ENCODE peak calls at places on chromosomes 11 and 22, in four cellular contexts. One of them, this sample, is unnamed.

GRCh38 chr11:62578541-62578940 is 4.8 kb upstream of the EEF1G start:
- DNase-seq in GM12891: no peak
- DNase-seq in GM12878: no peak
- DNase-seq in K562: no peak
- DNase-seq in this sample: no peak

GRCh38 chr11:70471254-70471653 is 72.9 kb downstream of the CTTN start:
- DNase-seq in GM12891: peak
- DNase-seq in GM12878: no peak
- DNase-seq in K562: peak
- DNase-seq in this sample: peak

GRCh38 chr11:34086554-34087278 is 18.7 kb upstream of the NAT10 start:
- DNase-seq in GM12891: no peak
- DNase-seq in GM12878: no peak
- DNase-seq in K562: no peak
- DNase-seq in this sample: no peak

GRCh38 chr11:20367313-20367948 is 3.9 kb downstream of the HTATIP2 start:
- DNase-seq in GM12891: no peak
- DNase-seq in GM12878: no peak
- DNase-seq in K562: peak
- DNase-seq in this sample: no peak

GRCh38 chr22:49735411-49736311 is 92.0 kb downstream of the BRD1 start:
- DNase-seq in GM12891: no peak
- DNase-seq in GM12878: no peak
- DNase-seq in K562: peak
- DNase-seq in this sample: no peak

GRCh38 chr11:101618691-101619090 is 34.9 kb upstream of the TRPC6 start:
- DNase-seq in GM12891: no peak
- DNase-seq in GM12878: no peak
- DNase-seq in K562: no peak
- DNase-seq in this sample: no peak

GRCh38 chr11:114307524-114308203 is 11.5 kb downstream of the NNMT start:
- DNase-seq in GM12891: no peak
- DNase-seq in GM12878: no peak
- DNase-seq in K562: no peak
- DNase-seq in this sample: no peak

GRCh38 chr11:15672822-15673221 is 558.1 kb downstream of the INSC start:
- DNase-seq in GM12891: no peak
- DNase-seq in GM12878: no peak
- DNase-seq in K562: no peak
- DNase-seq in this sample: no peak

GRCh38 chr11:32561835-32562234 is 21.8 kb upstream of the EIF3M start:
- DNase-seq in GM12891: no peak
- DNase-seq in GM12878: no peak
- DNase-seq in K562: no peak
- DNase-seq in this sample: no peak
- TF ChIP-seq SPI1 in GM12891: no peak
- TF ChIP-seq SPI1 in GM12878: no peak
- TF ChIP-seq SPI1 in K562: no peak
- TF ChIP-seq SPI1 in this sample: no peak

GRCh38 chr11:132024587-132025295 is 654.3 kb downstream of the NTM start:
- DNase-seq in GM12891: no peak
- DNase-seq in GM12878: peak
- DNase-seq in K562: no peak
- DNase-seq in this sample: no peak

GRCh38 chr11:132022718-132023117 is 652.3 kb downstream of the NTM start:
- DNase-seq in GM12891: no peak
- DNase-seq in GM12878: no peak
- DNase-seq in K562: no peak
- DNase-seq in this sample: no peak

GRCh38 chr11:132020001-132020400 is 649.6 kb downstream of the NTM start:
- DNase-seq in GM12891: no peak
- DNase-seq in GM12878: no peak
- DNase-seq in K562: no peak
- DNase-seq in this sample: no peak

GRCh38 chr11:132026746-132027145 is 656.3 kb downstream of the NTM start:
- DNase-seq in GM12891: no peak
- DNase-seq in GM12878: no peak
- DNase-seq in K562: no peak
- DNase-seq in this sample: no peak

GRCh38 chr11:132022285-132022684 is 651.9 kb downstream of the NTM start:
- DNase-seq in GM12891: no peak
- DNase-seq in GM12878: no peak
- DNase-seq in K562: no peak
- DNase-seq in this sample: no peak
- TF ChIP-seq SPI1 in GM12891: no peak
- TF ChIP-seq SPI1 in GM12878: no peak
- TF ChIP-seq SPI1 in K562: no peak
- TF ChIP-seq SPI1 in this sample: no peak

DNA sequence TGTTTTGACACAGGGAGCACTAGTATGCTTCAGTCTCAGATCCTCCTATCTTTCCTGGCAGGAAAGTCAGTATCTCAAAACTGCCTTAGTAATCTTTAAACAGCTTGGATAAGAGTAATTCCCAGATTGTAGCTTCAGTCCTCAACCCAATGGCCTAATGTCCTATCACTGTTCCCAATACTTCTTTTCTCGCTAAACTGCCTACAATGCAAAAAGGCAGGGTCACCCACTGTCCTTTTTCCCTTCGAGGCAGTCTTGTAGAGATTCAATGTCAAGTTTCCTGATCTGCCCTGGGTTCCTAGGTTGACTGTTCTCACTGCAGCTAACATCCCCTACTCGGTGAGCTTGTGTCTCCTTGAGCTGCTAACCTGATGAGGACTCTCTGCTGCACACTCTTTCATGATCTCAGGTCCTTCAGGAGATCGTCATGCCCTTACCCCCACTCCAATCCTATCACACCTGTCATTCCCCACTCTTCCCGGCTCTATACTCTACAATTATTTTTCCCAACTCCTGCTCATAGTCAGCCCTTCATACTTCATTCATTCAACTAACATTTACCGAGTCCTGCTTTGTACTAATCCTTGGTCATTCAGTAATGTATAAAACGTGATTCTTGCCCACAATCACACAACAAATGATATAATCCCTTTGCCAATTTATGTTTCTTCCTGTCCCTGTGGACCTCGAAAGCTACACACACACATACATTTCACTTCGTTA is 905 bp downstream of the C2CD3 start:
- DNase-seq in GM12891: no peak
- DNase-seq in GM12878: no peak
- DNase-seq in K562: no peak
- DNase-seq in this sample: peak
- TF ChIP-seq SPI1 in GM12891: no peak
- TF ChIP-seq SPI1 in GM12878: no peak
- TF ChIP-seq SPI1 in K562: no peak
- TF ChIP-seq SPI1 in this sample: no peak

DNA sequence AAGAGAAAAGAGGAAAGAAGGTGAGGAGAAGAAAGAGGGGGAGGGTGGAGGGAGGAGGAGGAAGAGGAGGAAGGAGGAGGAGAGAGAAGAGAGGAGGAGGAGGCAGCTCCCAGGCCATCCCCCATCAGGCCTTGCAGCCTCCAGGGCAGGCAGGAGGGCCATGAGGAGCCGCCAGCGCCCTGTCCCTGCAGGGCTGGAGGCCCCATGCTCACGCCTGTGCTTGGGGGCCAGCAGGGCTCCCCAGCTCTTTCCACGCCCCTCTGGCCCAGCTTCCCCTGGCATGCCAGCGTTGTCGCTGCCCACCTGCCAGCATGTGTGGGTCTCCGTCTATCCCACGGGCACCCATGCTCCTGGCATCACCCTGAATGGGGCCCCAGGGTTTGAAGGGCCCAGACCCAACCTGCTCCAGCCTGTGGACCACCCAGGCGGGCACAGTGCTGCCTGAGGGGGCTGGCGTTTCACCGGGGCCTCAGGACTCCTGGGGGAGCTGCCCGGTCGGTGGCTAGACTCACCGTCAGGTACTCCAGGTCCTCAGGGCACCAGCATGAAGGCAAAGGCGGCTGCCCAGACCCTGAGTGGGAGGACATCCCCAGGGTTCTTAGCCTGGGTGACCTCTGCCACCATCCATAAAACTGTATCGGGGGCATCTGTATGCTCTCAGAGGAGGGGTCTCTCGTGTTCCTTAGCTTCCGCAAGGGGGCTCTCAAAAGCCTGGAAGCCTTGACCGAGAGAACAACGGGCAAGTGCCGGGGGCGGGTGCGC is 5.3 kb downstream of the TSPAN32 start:
- DNase-seq in GM12891: no peak
- DNase-seq in GM12878: no peak
- DNase-seq in K562: no peak
- DNase-seq in this sample: peak
- TF ChIP-seq SPI1 in GM12891: no peak
- TF ChIP-seq SPI1 in GM12878: no peak
- TF ChIP-seq SPI1 in K562: no peak
- TF ChIP-seq SPI1 in this sample: no peak

GRCh38 chr22:24201681-24202590 is 20.6 kb downstream of the SUSD2 start:
- DNase-seq in GM12891: no peak
- DNase-seq in GM12878: no peak
- DNase-seq in K562: no peak
- DNase-seq in this sample: no peak
- TF ChIP-seq SPI1 in GM12891: no peak
- TF ChIP-seq SPI1 in GM12878: no peak
- TF ChIP-seq SPI1 in K562: no peak
- TF ChIP-seq SPI1 in this sample: no peak

DNA sequence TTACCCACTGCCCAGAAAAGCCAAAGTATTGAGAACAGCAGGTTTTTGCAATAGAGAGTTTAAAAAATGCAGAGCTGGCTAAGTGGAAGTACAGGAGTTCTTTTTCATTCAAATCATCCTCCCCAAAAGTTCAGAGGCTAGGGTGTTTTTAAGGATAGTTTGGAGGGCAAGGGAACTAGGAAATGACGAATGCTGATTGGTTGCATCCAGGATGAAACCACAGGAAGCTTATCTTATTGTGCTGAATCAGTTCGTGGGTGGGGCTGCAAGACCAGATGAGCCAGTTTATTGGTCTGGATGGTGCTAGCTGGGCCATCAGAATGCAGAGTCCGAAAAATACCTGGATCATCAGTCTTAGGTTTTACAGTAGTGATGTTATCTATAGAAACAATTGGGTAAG is 1427.1 kb downstream of the LRRC4C start:
- DNase-seq in GM12891: no peak
- DNase-seq in GM12878: no peak
- DNase-seq in K562: no peak
- DNase-seq in this sample: no peak
- TF ChIP-seq SPI1 in GM12891: no peak
- TF ChIP-seq SPI1 in GM12878: no peak
- TF ChIP-seq SPI1 in K562: no peak
- TF ChIP-seq SPI1 in this sample: no peak

DNA sequence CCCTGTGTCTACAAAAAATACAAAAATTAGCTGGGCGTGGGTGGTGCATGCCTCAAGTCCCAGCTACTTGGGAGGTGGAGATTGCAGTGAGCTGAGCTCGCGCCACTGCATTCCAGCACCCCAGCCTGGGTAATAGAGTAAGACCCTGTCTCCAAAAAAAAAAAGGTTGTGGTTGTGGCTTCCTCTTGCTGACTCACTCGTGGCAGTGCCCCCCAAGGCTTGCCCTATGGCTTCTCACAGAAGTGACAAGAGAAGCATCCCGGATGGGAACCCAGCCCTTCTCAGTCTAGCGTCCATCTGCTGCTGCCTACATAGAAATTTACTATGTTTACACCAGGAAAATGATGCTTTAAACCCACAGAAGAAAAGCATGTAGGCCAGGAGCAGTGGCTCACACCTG is 68.5 kb upstream of the PITPNB start:
- DNase-seq in GM12891: no peak
- DNase-seq in GM12878: no peak
- DNase-seq in K562: no peak
- DNase-seq in this sample: no peak
- TF ChIP-seq SPI1 in GM12891: no peak
- TF ChIP-seq SPI1 in GM12878: no peak
- TF ChIP-seq SPI1 in K562: no peak
- TF ChIP-seq SPI1 in this sample: no peak

This sample was measured in HL-60.